ENCODE peak calls at places on chromosomes 13 and 19, in seven cellular contexts. One of them, this sample, is unnamed.
A peak's percentile ranks its signal among the peaks of the same experiment; 100 is the strongest.

GRCh38 chr19:12052057-12052570 is 647 bp downstream of the ZNF878 start:
- DNase-seq in PC-3: peak; percentile 70
- DNase-seq in heart left ventricle: no peak
- DNase-seq in breast epithelium: no peak
- DNase-seq in tibial artery: no peak
- DNase-seq in kidney epithelial cell: no peak
- DNase-seq in CD8-positive, alpha-beta T cell: no peak
- DNase-seq in this sample: no peak

GRCh38 chr13:60261432-60262351 is 98.0 kb upstream of the DIAPH3 start:
- DNase-seq in breast epithelium: no peak
- DNase-seq in heart left ventricle: no peak
- DNase-seq in PC-3: no peak
- DNase-seq in tibial artery: no peak
- DNase-seq in kidney epithelial cell: no peak
- DNase-seq in CD8-positive, alpha-beta T cell: no peak
- DNase-seq in this sample: no peak

GRCh38 chr19:11088508-11089253 is 582 bp upstream of the LDLR start:
- DNase-seq in tibial artery: peak; percentile 83
- DNase-seq in kidney epithelial cell: no peak
- DNase-seq in PC-3: no peak
- DNase-seq in CD8-positive, alpha-beta T cell: no peak
- DNase-seq in heart left ventricle: no peak
- DNase-seq in breast epithelium: no peak
- DNase-seq in this sample: no peak

GRCh38 chr13:35255241-35255640 is 221.2 kb downstream of the MAB21L1 start:
- DNase-seq in PC-3: no peak
- DNase-seq in CD8-positive, alpha-beta T cell: no peak
- DNase-seq in tibial artery: no peak
- DNase-seq in breast epithelium: peak; percentile 51
- DNase-seq in heart left ventricle: no peak
- DNase-seq in kidney epithelial cell: no peak
- DNase-seq in this sample: no peak

GRCh38 chr13:54361460-54361859 is 1332.8 kb downstream of the OLFM4 start:
- DNase-seq in kidney epithelial cell: no peak
- DNase-seq in tibial artery: no peak
- DNase-seq in PC-3: no peak
- DNase-seq in CD8-positive, alpha-beta T cell: no peak
- DNase-seq in breast epithelium: no peak
- DNase-seq in heart left ventricle: no peak
- DNase-seq in this sample: no peak

GRCh38 chr19:29683009-29683408 is 17.7 kb downstream of the PLEKHF1 start:
- DNase-seq in CD8-positive, alpha-beta T cell: no peak
- DNase-seq in heart left ventricle: no peak
- DNase-seq in kidney epithelial cell: no peak
- DNase-seq in breast epithelium: no peak
- DNase-seq in PC-3: no peak
- DNase-seq in tibial artery: no peak
- DNase-seq in this sample: no peak

GRCh38 chr19:35347171-35347929 is at the start of gene FFAR1:
- DNase-seq in breast epithelium: no peak
- DNase-seq in tibial artery: peak; percentile 48
- DNase-seq in heart left ventricle: no peak
- DNase-seq in CD8-positive, alpha-beta T cell: peak; percentile 19
- DNase-seq in PC-3: no peak
- DNase-seq in kidney epithelial cell: no peak
- DNase-seq in this sample: no peak

GRCh38 chr13:51584731-51585191 is 499 bp downstream of the WDFY2 start:
- DNase-seq in kidney epithelial cell: no peak
- DNase-seq in heart left ventricle: no peak
- DNase-seq in CD8-positive, alpha-beta T cell: peak; percentile 70
- DNase-seq in breast epithelium: peak; percentile 55
- DNase-seq in tibial artery: no peak
- DNase-seq in PC-3: peak; percentile 48
- DNase-seq in this sample: no peak

GRCh38 chr19:38466050-38466449 is 32.6 kb downstream of the RYR1 start:
- DNase-seq in CD8-positive, alpha-beta T cell: no peak
- DNase-seq in heart left ventricle: no peak
- DNase-seq in kidney epithelial cell: no peak
- DNase-seq in PC-3: no peak
- DNase-seq in tibial artery: no peak
- DNase-seq in breast epithelium: no peak
- DNase-seq in this sample: no peak

GRCh38 chr13:52925775-52926285 is 77.4 kb upstream of the PCDH8 start:
- DNase-seq in heart left ventricle: peak; percentile 20
- DNase-seq in PC-3: no peak
- DNase-seq in CD8-positive, alpha-beta T cell: no peak
- DNase-seq in tibial artery: no peak
- DNase-seq in breast epithelium: peak; percentile 87
- DNase-seq in kidney epithelial cell: no peak
- DNase-seq in this sample: no peak

GRCh38 chr19:7489609-7490044 is 792 bp upstream of the PEX11G start:
- DNase-seq in kidney epithelial cell: no peak
- DNase-seq in heart left ventricle: no peak
- DNase-seq in PC-3: no peak
- DNase-seq in breast epithelium: no peak
- DNase-seq in tibial artery: no peak
- DNase-seq in CD8-positive, alpha-beta T cell: no peak
- DNase-seq in this sample: no peak

GRCh38 chr13:100306444-100306999 is 217.6 kb downstream of the PCCA start:
- DNase-seq in heart left ventricle: no peak
- DNase-seq in breast epithelium: no peak
- DNase-seq in PC-3: no peak
- DNase-seq in CD8-positive, alpha-beta T cell: no peak
- DNase-seq in kidney epithelial cell: no peak
- DNase-seq in tibial artery: no peak
- DNase-seq in this sample: no peak

GRCh38 chr13:81395368-81395767 is 1054.4 kb upstream of the SPRY2 start:
- DNase-seq in heart left ventricle: no peak
- DNase-seq in CD8-positive, alpha-beta T cell: no peak
- DNase-seq in PC-3: no peak
- DNase-seq in kidney epithelial cell: no peak
- DNase-seq in breast epithelium: no peak
- DNase-seq in tibial artery: no peak
- DNase-seq in this sample: no peak

GRCh38 chr19:6516018-6516658 is 14.0 kb upstream of the TUBB4A start:
- DNase-seq in heart left ventricle: peak; percentile 91
- DNase-seq in kidney epithelial cell: peak; percentile 79
- DNase-seq in tibial artery: peak; percentile 87
- DNase-seq in PC-3: peak; percentile 97
- DNase-seq in breast epithelium: peak; percentile 73
- DNase-seq in CD8-positive, alpha-beta T cell: peak; percentile 68
- DNase-seq in this sample: peak; percentile 72

GRCh38 chr13:95502216-95502615 is 50.3 kb upstream of the CLDN10 start:
- DNase-seq in kidney epithelial cell: no peak
- DNase-seq in tibial artery: no peak
- DNase-seq in PC-3: no peak
- DNase-seq in heart left ventricle: no peak
- DNase-seq in CD8-positive, alpha-beta T cell: no peak
- DNase-seq in breast epithelium: no peak
- DNase-seq in this sample: no peak

GRCh38 chr19:43779820-43780219 is 953 bp downstream of the KCNN4 start:
- DNase-seq in tibial artery: no peak
- DNase-seq in breast epithelium: no peak
- DNase-seq in PC-3: peak; percentile 33
- DNase-seq in CD8-positive, alpha-beta T cell: peak; percentile 16
- DNase-seq in heart left ventricle: no peak
- DNase-seq in kidney epithelial cell: no peak
- DNase-seq in this sample: no peak

GRCh38 chr13:49400755-49401659 is 42.9 kb downstream of the CAB39L start:
- DNase-seq in CD8-positive, alpha-beta T cell: no peak
- DNase-seq in kidney epithelial cell: no peak
- DNase-seq in heart left ventricle: no peak
- DNase-seq in PC-3: peak; percentile 31
- DNase-seq in breast epithelium: peak; percentile 47
- DNase-seq in tibial artery: no peak
- DNase-seq in this sample: no peak

GRCh38 chr19:41877916-41878905 is 1.1 kb downstream of the CD79A start:
- DNase-seq in heart left ventricle: no peak
- DNase-seq in breast epithelium: no peak
- DNase-seq in tibial artery: no peak
- DNase-seq in PC-3: no peak
- DNase-seq in kidney epithelial cell: no peak
- DNase-seq in CD8-positive, alpha-beta T cell: no peak
- DNase-seq in this sample: no peak

GRCh38 chr19:41879080-41879479 is 2.0 kb downstream of the CD79A start:
- DNase-seq in kidney epithelial cell: no peak
- DNase-seq in heart left ventricle: no peak
- DNase-seq in CD8-positive, alpha-beta T cell: no peak
- DNase-seq in breast epithelium: no peak
- DNase-seq in PC-3: no peak
- DNase-seq in tibial artery: no peak
- DNase-seq in this sample: no peak

GRCh38 chr19:41880329-41880708 is 2.7 kb upstream of the ARHGEF1 start:
- DNase-seq in heart left ventricle: no peak
- DNase-seq in breast epithelium: no peak
- DNase-seq in PC-3: no peak
- DNase-seq in CD8-positive, alpha-beta T cell: no peak
- DNase-seq in kidney epithelial cell: no peak
- DNase-seq in tibial artery: no peak
- DNase-seq in this sample: no peak

GRCh38 chr19:41877490-41877876 is 404 bp downstream of the CD79A start:
- DNase-seq in kidney epithelial cell: no peak
- DNase-seq in heart left ventricle: no peak
- DNase-seq in breast epithelium: no peak
- DNase-seq in PC-3: no peak
- DNase-seq in tibial artery: no peak
- DNase-seq in CD8-positive, alpha-beta T cell: no peak
- DNase-seq in this sample: no peak

GRCh38 chr19:41879670-41880328 is 2.7 kb downstream of the CD79A start:
- DNase-seq in PC-3: no peak
- DNase-seq in CD8-positive, alpha-beta T cell: no peak
- DNase-seq in breast epithelium: no peak
- DNase-seq in tibial artery: no peak
- DNase-seq in kidney epithelial cell: no peak
- DNase-seq in heart left ventricle: no peak
- DNase-seq in this sample: no peak
- H3K4me3 ChIP-seq in PC-3: no peak overlapping the region
- H3K4me3 ChIP-seq in CD8-positive, alpha-beta T cell: no peak overlapping the region
- H3K4me3 ChIP-seq in breast epithelium: no peak overlapping the region
- H3K4me3 ChIP-seq in tibial artery: no peak overlapping the region
- H3K4me3 ChIP-seq in kidney epithelial cell: no peak overlapping the region
- H3K4me3 ChIP-seq in heart left ventricle: no peak overlapping the region
- H3K4me3 ChIP-seq in this sample: no peak overlapping the region

GRCh38 chr13:101424381-101425155 is 8.3 kb upstream of the NALCN start:
- DNase-seq in PC-3: peak; percentile 33
- DNase-seq in heart left ventricle: no peak
- DNase-seq in kidney epithelial cell: no peak
- DNase-seq in breast epithelium: peak; percentile 54
- DNase-seq in CD8-positive, alpha-beta T cell: no peak
- DNase-seq in tibial artery: no peak
- DNase-seq in this sample: peak; percentile 34
- TF ChIP-seq CTCF in PC-3: no peak
- TF ChIP-seq CTCF in heart left ventricle: no peak
- TF ChIP-seq CTCF in kidney epithelial cell: no peak
- TF ChIP-seq CTCF in breast epithelium: no peak
- TF ChIP-seq CTCF in CD8-positive, alpha-beta T cell: no peak
- TF ChIP-seq CTCF in tibial artery: no peak
- TF ChIP-seq CTCF in this sample: no peak

GRCh38 chr19:50721441-50722137 is 1.6 kb upstream of the CLEC11A start:
- DNase-seq in breast epithelium: no peak
- DNase-seq in heart left ventricle: no peak
- DNase-seq in CD8-positive, alpha-beta T cell: no peak
- DNase-seq in kidney epithelial cell: no peak
- DNase-seq in PC-3: no peak
- DNase-seq in tibial artery: no peak
- DNase-seq in this sample: no peak

GRCh38 chr19:50719566-50719965 is at the start of gene SHANK1:
- DNase-seq in kidney epithelial cell: no peak
- DNase-seq in PC-3: no peak
- DNase-seq in breast epithelium: no peak
- DNase-seq in CD8-positive, alpha-beta T cell: no peak
- DNase-seq in heart left ventricle: no peak
- DNase-seq in tibial artery: no peak
- DNase-seq in this sample: no peak

GRCh38 chr19:50722248-50723013 is 733 bp upstream of the CLEC11A start:
- DNase-seq in breast epithelium: no peak
- DNase-seq in tibial artery: no peak
- DNase-seq in kidney epithelial cell: no peak
- DNase-seq in heart left ventricle: no peak
- DNase-seq in CD8-positive, alpha-beta T cell: no peak
- DNase-seq in PC-3: no peak
- DNase-seq in this sample: no peak

GRCh38 chr19:50720181-50720920 is 749 bp upstream of the SHANK1 start:
- DNase-seq in CD8-positive, alpha-beta T cell: no peak
- DNase-seq in heart left ventricle: no peak
- DNase-seq in breast epithelium: no peak
- DNase-seq in PC-3: no peak
- DNase-seq in tibial artery: no peak
- DNase-seq in kidney epithelial cell: no peak
- DNase-seq in this sample: no peak

GRCh38 chr19:50720921-50721291 is 1.3 kb upstream of the SHANK1 start:
- DNase-seq in tibial artery: no peak
- DNase-seq in heart left ventricle: no peak
- DNase-seq in breast epithelium: no peak
- DNase-seq in kidney epithelial cell: no peak
- DNase-seq in CD8-positive, alpha-beta T cell: no peak
- DNase-seq in PC-3: peak; percentile 48
- DNase-seq in this sample: no peak
- H3K4me3 ChIP-seq in tibial artery: no peak overlapping the region
- H3K4me3 ChIP-seq in heart left ventricle: no peak overlapping the region
- H3K4me3 ChIP-seq in breast epithelium: no peak overlapping the region
- H3K4me3 ChIP-seq in kidney epithelial cell: no peak overlapping the region
- H3K4me3 ChIP-seq in CD8-positive, alpha-beta T cell: no peak overlapping the region
- H3K4me3 ChIP-seq in PC-3: no peak overlapping the region
- H3K4me3 ChIP-seq in this sample: no peak overlapping the region

DNA sequence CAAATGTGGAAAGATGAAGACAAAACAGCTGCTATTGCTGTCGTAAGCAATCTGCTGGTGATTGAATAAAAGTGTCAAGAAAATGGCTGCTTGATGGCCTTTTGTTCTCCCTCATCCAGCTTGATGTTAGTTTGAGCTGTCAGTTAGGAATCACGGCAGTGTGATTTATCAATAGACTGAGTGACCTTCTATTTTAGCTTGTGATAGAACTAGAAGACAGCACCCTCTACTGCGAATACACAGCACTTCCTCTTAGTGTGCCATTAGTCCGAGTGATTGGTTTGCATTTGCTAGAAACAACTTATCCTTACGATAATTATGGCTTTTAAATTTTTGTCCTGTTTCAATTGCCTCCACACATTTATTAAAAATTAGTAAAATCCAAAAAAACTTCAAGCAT is 76.2 kb downstream of the MZT1 start:
- DNase-seq in kidney epithelial cell: no peak
- DNase-seq in CD8-positive, alpha-beta T cell: no peak
- DNase-seq in PC-3: peak; percentile 27
- DNase-seq in tibial artery: no peak
- DNase-seq in breast epithelium: no peak
- DNase-seq in heart left ventricle: no peak
- DNase-seq in this sample: no peak
- TF ChIP-seq CTCF in kidney epithelial cell: peak; percentile 31
- TF ChIP-seq CTCF in CD8-positive, alpha-beta T cell: no peak
- TF ChIP-seq CTCF in PC-3: peak; percentile 39
- TF ChIP-seq CTCF in tibial artery: no peak
- TF ChIP-seq CTCF in breast epithelium: no peak
- TF ChIP-seq CTCF in heart left ventricle: no peak
- TF ChIP-seq CTCF in this sample: peak; percentile 50

DNA sequence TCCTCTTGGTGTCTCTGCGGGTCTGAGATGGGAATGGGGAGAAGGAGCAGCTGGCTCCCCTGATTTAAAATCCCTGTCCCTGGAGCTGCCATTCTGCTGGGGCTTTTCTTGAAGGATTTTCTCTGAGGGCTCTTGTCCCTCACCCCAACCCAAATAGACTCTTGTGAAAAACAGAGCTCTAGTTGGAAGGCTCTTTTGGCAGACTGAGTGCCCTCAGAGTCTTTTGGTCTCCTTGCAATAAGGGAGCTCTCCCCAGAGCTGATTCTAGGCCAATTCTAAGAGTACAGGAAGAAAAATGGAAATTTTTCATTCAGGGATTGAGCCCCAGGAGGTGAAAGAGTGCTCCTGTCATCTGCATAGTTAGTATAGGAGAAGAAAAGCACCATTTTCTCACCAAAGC is 238.3 kb downstream of the COG6 start:
- DNase-seq in kidney epithelial cell: no peak
- DNase-seq in CD8-positive, alpha-beta T cell: no peak
- DNase-seq in PC-3: no peak
- DNase-seq in breast epithelium: no peak
- DNase-seq in heart left ventricle: no peak
- DNase-seq in tibial artery: no peak
- DNase-seq in this sample: no peak
- H3K4me3 ChIP-seq in kidney epithelial cell: no peak overlapping the region
- H3K4me3 ChIP-seq in CD8-positive, alpha-beta T cell: no peak overlapping the region
- H3K4me3 ChIP-seq in PC-3: no peak overlapping the region
- H3K4me3 ChIP-seq in breast epithelium: no peak overlapping the region
- H3K4me3 ChIP-seq in heart left ventricle: no peak overlapping the region
- H3K4me3 ChIP-seq in tibial artery: no peak overlapping the region
- H3K4me3 ChIP-seq in this sample: no peak overlapping the region

This sample was measured in astrocyte of the cerebellum.